ENCODE peak calls at places on chromosomes 1 and 21, in four cellular contexts. J is EH, P is D341Med, L is mesendoderm. B is an unnamed sample.

GRCh38 chr1:115142616-115143015 is 53.3 kb upstream of the TSPAN2 start:
- DNase-seq in J (peak; percentile 67), P (no peak), L (no peak), B (no peak)

GRCh38 chr1:54300395-54300794 is 100.4 kb downstream of the MRPL37 start:
- DNase-seq in J (no peak), P (peak; percentile 72), L (no peak), B (no peak)

GRCh38 chr1:170620164-170620563 is 43.8 kb upstream of the PRRX1 start:
- DNase-seq in J (peak; percentile 78), P (no peak), L (no peak), B (no peak)

GRCh38 chr1:246365708-246366107 is 141.4 kb downstream of the SMYD3 start:
- DNase-seq in J (no peak), P (no peak), L (peak; percentile 12), B (no peak)

GRCh38 chr1:64223329-64224151 is 20.1 kb downstream of the UBE2U start:
- DNase-seq in J (peak; percentile 91), P (no peak), L (no peak), B (no peak)

GRCh38 chr21:44742418-44743153 is 31.2 kb upstream of the TSPEAR start:
- DNase-seq in J (peak; percentile 14), P (peak; percentile 46), L (no peak), B (no peak)

GRCh38 chr1:198683449-198683848 is 44.6 kb downstream of the PTPRC start:
- DNase-seq in J (no peak), P (no peak), L (no peak), B (no peak)

GRCh38 chr1:54309631-54310366 is 96.4 kb downstream of the SSBP3 start:
- DNase-seq in J (no peak), P (peak; percentile 78), L (peak; percentile 54), B (peak; percentile 76)

GRCh38 chr1:154793674-154794073 is 76.4 kb downstream of the KCNN3 start:
- DNase-seq in J (no peak), P (no peak), L (no peak), B (no peak)

GRCh38 chr1:30184393-30185141 is 538.8 kb downstream of the MATN1 start:
- DNase-seq in J (no peak), P (peak; percentile 3), L (no peak), B (no peak)

B was measured in GM23338.